ENCODE peak calls at places on chromosomes 4 and X, in ten cellular contexts. P, E, C, D, W, J, I, F, X and O are unnamed samples.

GRCh38 chrX:43068639-43069038 is 290.7 kb upstream of the PPP1R2C start:
- DNase-seq in P (no peak), E (no peak), C (no peak), D (no peak), W (no peak), J (no peak), I (no peak), F (no peak), X (no peak), O (no peak)

GRCh38 chr4:88078592-88078991 is 71.2 kb downstream of the PKD2 start:
- DNase-seq in P (no peak), E (no peak), C (no peak), D (no peak), W (no peak), J (no peak), I (no peak), F (no peak), X (no peak), O (no peak)

GRCh38 chr4:111136438-111136837 is 513.6 kb upstream of the PITX2 start:
- DNase-seq in P (no peak), E (peak), C (no peak), D (peak), W (no peak), J (no peak), I (no peak), F (peak), X (peak), O (no peak)

GRCh38 chr4:85607624-85608023 is 132.7 kb downstream of the ARHGAP24 start:
- DNase-seq in P (no peak), E (no peak), C (no peak), D (no peak), W (no peak), J (no peak), I (no peak), F (no peak), X (no peak), O (no peak)

GRCh38 chrX:132488819-132489255 is at the start of gene MBNL3:
- DNase-seq in P (peak), E (peak), C (no peak), D (peak), W (no peak), J (peak), I (peak), F (peak), X (peak), O (peak)

GRCh38 chr4:140094701-140095420 is 59.1 kb downstream of the MAML3 start:
- DNase-seq in P (peak), E (no peak), C (no peak), D (no peak), W (no peak), J (no peak), I (peak), F (no peak), X (no peak), O (peak)

GRCh38 chr4:155734065-155734464 is 24.8 kb upstream of the GUCY1B1 start:
- DNase-seq in P (no peak), E (peak), C (no peak), D (peak), W (no peak), J (no peak), I (no peak), F (no peak), X (peak), O (no peak)

GRCh38 chr4:138255917-138256597 is 13.9 kb upstream of the SLC7A11 start:
- DNase-seq in P (no peak), E (no peak), C (no peak), D (no peak), W (no peak), J (no peak), I (no peak), F (no peak), X (no peak), O (no peak)